ENCODE peak calls at places on chromosomes 12 and 14, in four cellular contexts. J, L, G and S are unnamed samples.

GRCh38 chr12:125143491-125143890 is 78.3 kb downstream of the AACS start:
- DNase-seq in J (no peak), L (no peak), G (no peak), S (no peak)

GRCh38 chr12:121794532-121795028 is 1.1 kb upstream of the RHOF start:
- DNase-seq in J (peak), L (no peak), G (no peak), S (no peak)

GRCh38 chr14:80681651-80682050 is 259.9 kb downstream of the CEP128 start:
- DNase-seq in J (no peak), L (no peak), G (no peak), S (no peak)

GRCh38 chr12:41940571-41940970 is 204.1 kb downstream of the GXYLT1 start:
- DNase-seq in J (no peak), L (no peak), G (no peak), S (no peak)

GRCh38 chr12:40515041-40515825 is 177.0 kb upstream of the CNTN1 start:
- DNase-seq in J (no peak), L (peak), G (no peak), S (no peak)

GRCh38 chr12:115096673-115097349 is 412.8 kb upstream of the TBX3 start:
- DNase-seq in J (no peak), L (no peak), G (no peak), S (no peak)

GRCh38 chr12:47995976-47996375 is 8.3 kb downstream of the COL2A1 start:
- DNase-seq in J (no peak), L (no peak), G (no peak), S (no peak)

GRCh38 chr12:8077207-8077606 is 4.9 kb upstream of the NECAP1 start:
- DNase-seq in J (no peak), L (no peak), G (no peak), S (no peak)

GRCh38 chr12:56840922-56841321 is 77.8 kb downstream of the HSD17B6 start:
- DNase-seq in J (no peak), L (no peak), G (no peak), S (no peak)

GRCh38 chr14:105052110-105052458 is 13.1 kb downstream of the GPR132 start:
- DNase-seq in J (no peak), L (no peak), G (no peak), S (no peak)

GRCh38 chr14:105051182-105052109 is 13.8 kb downstream of the GPR132 start:
- DNase-seq in J (no peak), L (no peak), G (no peak), S (no peak)

GRCh38 chr14:105053421-105053820 is 11.8 kb downstream of the GPR132 start:
- DNase-seq in J (no peak), L (no peak), G (no peak), S (no peak)

GRCh38 chr14:105049753-105050550 is 15.3 kb downstream of the GPR132 start:
- DNase-seq in J (no peak), L (no peak), G (no peak), S (peak)

DNA sequence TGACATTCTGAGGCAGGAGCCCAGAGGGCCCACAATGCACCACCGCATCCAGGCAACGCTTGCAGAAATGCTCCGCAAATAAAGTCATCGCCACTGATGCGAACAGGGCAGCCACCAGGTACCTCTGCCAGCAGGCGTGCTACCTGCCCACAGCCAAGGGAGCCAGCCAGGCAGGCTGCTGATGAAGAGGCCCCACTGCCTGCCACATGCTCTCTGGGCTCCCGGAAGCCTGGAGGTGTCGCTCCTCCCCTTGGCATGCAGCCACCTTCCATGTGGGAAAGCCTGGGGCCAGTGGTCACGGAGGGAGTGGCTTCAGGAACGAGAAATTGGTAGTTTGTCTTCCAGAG is 14.7 kb downstream of the GPR132 start:
- DNase-seq in J (peak), L (no peak), G (no peak), S (peak)
- TF ChIP-seq POLR2AphosphoS5 in J (no peak), L (no peak), G (peak), S (peak)

DNA sequence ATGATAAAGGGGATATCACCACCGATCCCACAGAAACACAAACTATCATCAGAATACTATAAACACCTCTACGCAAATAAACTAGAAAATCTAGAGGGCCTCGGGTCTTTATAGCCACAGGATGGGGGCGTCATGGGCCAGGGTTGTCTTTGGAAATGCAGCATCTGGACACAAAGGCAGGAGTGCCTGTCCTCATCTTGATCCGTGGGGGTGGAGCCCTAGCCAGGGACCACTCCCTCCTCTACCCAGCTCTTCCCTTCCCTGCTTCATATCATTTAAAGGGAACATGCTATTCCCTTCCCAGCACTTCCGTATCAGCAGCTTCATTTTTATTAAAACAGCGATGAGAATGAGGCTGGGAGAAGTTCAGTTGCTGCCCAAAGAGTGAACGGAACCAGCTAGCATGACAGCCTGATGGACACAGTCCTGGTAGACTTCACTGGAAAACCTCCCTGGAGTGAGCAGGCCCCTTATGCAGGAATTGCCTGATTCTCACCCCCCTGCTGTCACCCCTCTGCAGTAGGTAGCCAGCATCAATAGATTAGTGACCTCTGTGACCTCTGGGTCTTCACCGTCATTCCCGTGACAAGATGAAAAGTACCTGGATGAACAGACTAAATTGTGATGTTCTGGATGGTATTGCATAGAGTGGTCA is 251.4 kb upstream of the RGS6 start:
- DNase-seq in J (no peak), L (no peak), G (no peak), S (no peak)
- TF ChIP-seq SPI1 in J (no peak), L (no peak), G (no peak), S (no peak)

GRCh38 chr12:54602661-54603060 is 14.2 kb upstream of the PPP1R1A start:
- DNase-seq in J (no peak), L (no peak), G (no peak), S (no peak)
- TF ChIP-seq POLR2AphosphoS5 in J (no peak), L (no peak), G (no peak), S (no peak)

DNA sequence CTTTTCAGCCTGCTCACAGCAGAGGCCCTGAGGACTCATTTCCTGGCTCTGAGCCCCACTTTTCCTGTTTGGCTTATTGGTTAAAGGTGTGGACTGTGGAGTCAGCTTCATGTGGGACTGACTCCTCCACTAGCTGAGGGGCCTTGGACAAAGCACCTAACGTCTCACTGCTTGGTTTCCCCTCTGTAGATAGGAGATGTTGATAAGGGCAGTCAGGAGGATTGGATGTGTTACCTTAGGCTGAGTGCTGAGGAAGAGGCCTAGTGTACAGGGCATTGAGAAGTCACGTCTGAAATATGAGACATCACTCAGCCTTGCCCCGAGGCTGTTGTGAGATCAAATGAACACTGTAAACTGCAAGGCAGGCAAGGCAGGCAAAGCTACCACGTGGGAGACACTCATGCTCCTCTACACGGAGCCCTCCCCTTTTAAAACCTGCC is 27.1 kb upstream of the TCL1A start:
- DNase-seq in J (no peak), L (no peak), G (no peak), S (no peak)
- TF ChIP-seq SPI1 in J (no peak), L (no peak), G (no peak), S (no peak)